ENCODE peak calls at places on chromosomes 6 and 20, in ten cellular contexts. One of them, this sample, is unnamed.

GRCh38 chr6:108661430-108661829 is 100.7 kb downstream of the FOXO3 start:
- DNase-seq in type B pancreatic cell: no peak
- DNase-seq in ascending aorta: no peak
- DNase-seq in cardiac muscle cell: no peak
- DNase-seq in brain microvascular endothelial cell: peak; percentile 47
- DNase-seq in CD8-positive, alpha-beta T cell: no peak
- DNase-seq in hepatocyte: peak; percentile 37
- DNase-seq in MM.1S: no peak
- DNase-seq in fibroblast of lung: peak; percentile 73
- DNase-seq in BE2C: peak; percentile 67
- DNase-seq in this sample: no peak

GRCh38 chr6:119052292-119052889 is 26.1 kb downstream of the FAM184A start:
- DNase-seq in type B pancreatic cell: no peak
- DNase-seq in ascending aorta: no peak
- DNase-seq in cardiac muscle cell: no peak
- DNase-seq in brain microvascular endothelial cell: no peak
- DNase-seq in CD8-positive, alpha-beta T cell: no peak
- DNase-seq in hepatocyte: no peak
- DNase-seq in MM.1S: no peak
- DNase-seq in fibroblast of lung: no peak
- DNase-seq in BE2C: no peak
- DNase-seq in this sample: no peak

GRCh38 chr20:34043025-34043424 is 49.3 kb downstream of the RALY start:
- DNase-seq in type B pancreatic cell: no peak
- DNase-seq in ascending aorta: no peak
- DNase-seq in cardiac muscle cell: no peak
- DNase-seq in brain microvascular endothelial cell: no peak
- DNase-seq in CD8-positive, alpha-beta T cell: no peak
- DNase-seq in hepatocyte: no peak
- DNase-seq in MM.1S: no peak
- DNase-seq in fibroblast of lung: no peak
- DNase-seq in BE2C: no peak
- DNase-seq in this sample: no peak

GRCh38 chr6:64217721-64218603 is 582.4 kb downstream of the PHF3 start:
- DNase-seq in type B pancreatic cell: no peak
- DNase-seq in ascending aorta: no peak
- DNase-seq in cardiac muscle cell: no peak
- DNase-seq in brain microvascular endothelial cell: peak; percentile 4
- DNase-seq in CD8-positive, alpha-beta T cell: no peak
- DNase-seq in hepatocyte: no peak
- DNase-seq in MM.1S: no peak
- DNase-seq in fibroblast of lung: peak; percentile 39
- DNase-seq in BE2C: no peak
- DNase-seq in this sample: no peak

GRCh38 chr6:97025088-97025487 is 100.6 kb downstream of the KLHL32 start:
- DNase-seq in type B pancreatic cell: no peak
- DNase-seq in ascending aorta: no peak
- DNase-seq in cardiac muscle cell: no peak
- DNase-seq in brain microvascular endothelial cell: no peak
- DNase-seq in CD8-positive, alpha-beta T cell: no peak
- DNase-seq in hepatocyte: no peak
- DNase-seq in MM.1S: no peak
- DNase-seq in fibroblast of lung: no peak
- DNase-seq in BE2C: no peak
- DNase-seq in this sample: no peak

GRCh38 chr6:37689356-37689755 is 8.3 kb downstream of the MDGA1 start:
- DNase-seq in type B pancreatic cell: no peak
- DNase-seq in ascending aorta: no peak
- DNase-seq in cardiac muscle cell: no peak
- DNase-seq in brain microvascular endothelial cell: no peak
- DNase-seq in CD8-positive, alpha-beta T cell: no peak
- DNase-seq in hepatocyte: no peak
- DNase-seq in MM.1S: no peak
- DNase-seq in fibroblast of lung: no peak
- DNase-seq in BE2C: no peak
- DNase-seq in this sample: no peak

GRCh38 chr6:7542878-7543394 is 1.5 kb downstream of the DSP start:
- DNase-seq in type B pancreatic cell: no peak
- DNase-seq in ascending aorta: no peak
- DNase-seq in cardiac muscle cell: peak; percentile 94
- DNase-seq in brain microvascular endothelial cell: peak; percentile 67
- DNase-seq in CD8-positive, alpha-beta T cell: no peak
- DNase-seq in hepatocyte: peak; percentile 94
- DNase-seq in MM.1S: no peak
- DNase-seq in fibroblast of lung: no peak
- DNase-seq in BE2C: no peak
- DNase-seq in this sample: peak; percentile 87

GRCh38 chr6:106476326-106477105 is 116.0 kb downstream of the CRYBG1 start:
- DNase-seq in type B pancreatic cell: no peak
- DNase-seq in ascending aorta: no peak
- DNase-seq in cardiac muscle cell: no peak
- DNase-seq in brain microvascular endothelial cell: peak; percentile 38
- DNase-seq in CD8-positive, alpha-beta T cell: no peak
- DNase-seq in hepatocyte: no peak
- DNase-seq in MM.1S: no peak
- DNase-seq in fibroblast of lung: peak; percentile 43
- DNase-seq in BE2C: no peak
- DNase-seq in this sample: no peak

GRCh38 chr6:88895911-88896310 is 67.5 kb downstream of the RNGTT start:
- DNase-seq in type B pancreatic cell: no peak
- DNase-seq in ascending aorta: no peak
- DNase-seq in cardiac muscle cell: no peak
- DNase-seq in brain microvascular endothelial cell: no peak
- DNase-seq in CD8-positive, alpha-beta T cell: no peak
- DNase-seq in hepatocyte: no peak
- DNase-seq in MM.1S: no peak
- DNase-seq in fibroblast of lung: no peak
- DNase-seq in BE2C: no peak
- DNase-seq in this sample: no peak

GRCh38 chr20:20393770-20394169 is 25.9 kb downstream of the INSM1 start:
- DNase-seq in type B pancreatic cell: no peak
- DNase-seq in ascending aorta: no peak
- DNase-seq in cardiac muscle cell: peak; percentile 14
- DNase-seq in brain microvascular endothelial cell: no peak
- DNase-seq in CD8-positive, alpha-beta T cell: no peak
- DNase-seq in hepatocyte: no peak
- DNase-seq in MM.1S: no peak
- DNase-seq in fibroblast of lung: peak; percentile 43
- DNase-seq in BE2C: no peak
- DNase-seq in this sample: no peak

GRCh38 chr6:157770946-157771345 is 52.1 kb upstream of the SNX9 start:
- DNase-seq in type B pancreatic cell: no peak
- DNase-seq in ascending aorta: no peak
- DNase-seq in cardiac muscle cell: no peak
- DNase-seq in brain microvascular endothelial cell: no peak
- DNase-seq in CD8-positive, alpha-beta T cell: no peak
- DNase-seq in hepatocyte: no peak
- DNase-seq in MM.1S: no peak
- DNase-seq in fibroblast of lung: peak; percentile 17
- DNase-seq in BE2C: no peak
- DNase-seq in this sample: no peak

GRCh38 chr20:37804584-37805566 is 98.1 kb upstream of the VSTM2L start:
- DNase-seq in type B pancreatic cell: no peak
- DNase-seq in ascending aorta: no peak
- DNase-seq in cardiac muscle cell: no peak
- DNase-seq in brain microvascular endothelial cell: no peak
- DNase-seq in CD8-positive, alpha-beta T cell: no peak
- DNase-seq in hepatocyte: no peak
- DNase-seq in MM.1S: no peak
- DNase-seq in fibroblast of lung: no peak
- DNase-seq in BE2C: no peak
- DNase-seq in this sample: no peak

GRCh38 chr6:3176562-3177355 is 19.4 kb upstream of the TUBB2A start:
- DNase-seq in type B pancreatic cell: no peak
- DNase-seq in ascending aorta: no peak
- DNase-seq in cardiac muscle cell: no peak
- DNase-seq in brain microvascular endothelial cell: peak; percentile 96
- DNase-seq in CD8-positive, alpha-beta T cell: no peak
- DNase-seq in hepatocyte: peak; percentile 77
- DNase-seq in MM.1S: no peak
- DNase-seq in fibroblast of lung: peak; percentile 93
- DNase-seq in BE2C: peak; percentile 62
- DNase-seq in this sample: no peak

GRCh38 chr6:84464471-84464870 is 237.0 kb upstream of the CEP162 start:
- DNase-seq in type B pancreatic cell: no peak
- DNase-seq in ascending aorta: no peak
- DNase-seq in cardiac muscle cell: no peak
- DNase-seq in brain microvascular endothelial cell: no peak
- DNase-seq in CD8-positive, alpha-beta T cell: no peak
- DNase-seq in hepatocyte: no peak
- DNase-seq in MM.1S: no peak
- DNase-seq in fibroblast of lung: no peak
- DNase-seq in BE2C: no peak
- DNase-seq in this sample: no peak

GRCh38 chr6:105804436-105804835 is 281.7 kb upstream of the PRDM1 start:
- DNase-seq in type B pancreatic cell: no peak
- DNase-seq in ascending aorta: no peak
- DNase-seq in cardiac muscle cell: no peak
- DNase-seq in brain microvascular endothelial cell: peak; percentile 22
- DNase-seq in CD8-positive, alpha-beta T cell: no peak
- DNase-seq in hepatocyte: no peak
- DNase-seq in MM.1S: no peak
- DNase-seq in fibroblast of lung: peak; percentile 49
- DNase-seq in BE2C: no peak
- DNase-seq in this sample: no peak

GRCh38 chr6:118725944-118726343 is 74.6 kb upstream of the CEP85L start:
- DNase-seq in type B pancreatic cell: no peak
- DNase-seq in ascending aorta: no peak
- DNase-seq in cardiac muscle cell: no peak
- DNase-seq in brain microvascular endothelial cell: no peak
- DNase-seq in CD8-positive, alpha-beta T cell: peak; percentile 60
- DNase-seq in hepatocyte: no peak
- DNase-seq in MM.1S: no peak
- DNase-seq in fibroblast of lung: no peak
- DNase-seq in BE2C: no peak
- DNase-seq in this sample: no peak

GRCh38 chr6:53465732-53466131 is 79.2 kb downstream of the GCLC start:
- DNase-seq in type B pancreatic cell: no peak
- DNase-seq in ascending aorta: no peak
- DNase-seq in cardiac muscle cell: no peak
- DNase-seq in brain microvascular endothelial cell: no peak
- DNase-seq in CD8-positive, alpha-beta T cell: no peak
- DNase-seq in hepatocyte: peak; percentile 62
- DNase-seq in MM.1S: no peak
- DNase-seq in fibroblast of lung: peak; percentile 80
- DNase-seq in BE2C: no peak
- DNase-seq in this sample: no peak

GRCh38 chr20:49775229-49775693 is 37.4 kb upstream of the SLC9A8 start:
- DNase-seq in type B pancreatic cell: no peak
- DNase-seq in ascending aorta: no peak
- DNase-seq in cardiac muscle cell: no peak
- DNase-seq in brain microvascular endothelial cell: peak; percentile 38
- DNase-seq in CD8-positive, alpha-beta T cell: no peak
- DNase-seq in hepatocyte: peak; percentile 70
- DNase-seq in MM.1S: no peak
- DNase-seq in fibroblast of lung: peak; percentile 87
- DNase-seq in BE2C: peak; percentile 23
- DNase-seq in this sample: no peak

GRCh38 chr20:11178946-11179654 is 505.3 kb upstream of the JAG1 start:
- DNase-seq in type B pancreatic cell: no peak
- DNase-seq in ascending aorta: no peak
- DNase-seq in cardiac muscle cell: no peak
- DNase-seq in brain microvascular endothelial cell: peak; percentile 72
- DNase-seq in CD8-positive, alpha-beta T cell: no peak
- DNase-seq in hepatocyte: no peak
- DNase-seq in MM.1S: no peak
- DNase-seq in fibroblast of lung: peak; percentile 26
- DNase-seq in BE2C: no peak
- DNase-seq in this sample: no peak
- TF ChIP-seq CTCF in type B pancreatic cell: no peak
- TF ChIP-seq CTCF in ascending aorta: no peak
- TF ChIP-seq CTCF in cardiac muscle cell: no peak
- TF ChIP-seq CTCF in brain microvascular endothelial cell: peak; percentile 37
- TF ChIP-seq CTCF in CD8-positive, alpha-beta T cell: no peak
- TF ChIP-seq CTCF in hepatocyte: no peak
- TF ChIP-seq CTCF in MM.1S: no peak
- TF ChIP-seq CTCF in fibroblast of lung: no peak
- TF ChIP-seq CTCF in BE2C: no peak
- TF ChIP-seq CTCF in this sample: no peak

GRCh38 chr20:17168026-17168612 is 58.7 kb upstream of the PCSK2 start:
- DNase-seq in type B pancreatic cell: no peak
- DNase-seq in ascending aorta: no peak
- DNase-seq in cardiac muscle cell: no peak
- DNase-seq in brain microvascular endothelial cell: no peak
- DNase-seq in CD8-positive, alpha-beta T cell: no peak
- DNase-seq in hepatocyte: no peak
- DNase-seq in MM.1S: no peak
- DNase-seq in fibroblast of lung: no peak
- DNase-seq in BE2C: no peak
- DNase-seq in this sample: no peak
- TF ChIP-seq CTCF in type B pancreatic cell: no peak
- TF ChIP-seq CTCF in ascending aorta: no peak
- TF ChIP-seq CTCF in cardiac muscle cell: no peak
- TF ChIP-seq CTCF in brain microvascular endothelial cell: no peak
- TF ChIP-seq CTCF in CD8-positive, alpha-beta T cell: no peak
- TF ChIP-seq CTCF in hepatocyte: no peak
- TF ChIP-seq CTCF in MM.1S: no peak
- TF ChIP-seq CTCF in fibroblast of lung: no peak
- TF ChIP-seq CTCF in BE2C: no peak
- TF ChIP-seq CTCF in this sample: no peak

DNA sequence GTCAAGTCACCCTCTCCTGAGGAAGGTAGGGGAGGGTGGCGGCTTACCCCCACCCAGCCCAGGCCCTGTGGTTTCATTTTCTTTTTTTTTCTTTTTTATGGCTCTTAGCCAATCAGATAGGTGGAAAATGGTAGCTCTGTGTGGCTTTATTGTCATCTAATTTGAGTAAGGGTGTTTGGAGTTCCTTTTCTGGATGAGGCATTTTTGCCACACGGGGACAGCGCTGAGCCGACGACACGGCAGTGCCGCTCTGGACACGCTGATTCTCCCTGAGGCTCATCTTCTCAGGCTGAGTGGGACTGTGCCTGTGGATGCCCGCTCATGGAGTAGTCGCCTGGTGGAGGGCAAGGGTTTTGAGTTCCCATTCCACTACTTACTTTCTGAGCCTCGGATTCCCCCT is 37.6 kb upstream of the ANGPT4 start:
- DNase-seq in type B pancreatic cell: no peak
- DNase-seq in ascending aorta: no peak
- DNase-seq in cardiac muscle cell: peak; percentile 45
- DNase-seq in brain microvascular endothelial cell: no peak
- DNase-seq in CD8-positive, alpha-beta T cell: no peak
- DNase-seq in hepatocyte: no peak
- DNase-seq in MM.1S: no peak
- DNase-seq in fibroblast of lung: no peak
- DNase-seq in BE2C: peak; percentile 20
- DNase-seq in this sample: no peak
- TF ChIP-seq CTCF in type B pancreatic cell: peak; percentile 56
- TF ChIP-seq CTCF in ascending aorta: no peak
- TF ChIP-seq CTCF in cardiac muscle cell: peak; percentile 48
- TF ChIP-seq CTCF in brain microvascular endothelial cell: peak; percentile 41
- TF ChIP-seq CTCF in CD8-positive, alpha-beta T cell: no peak
- TF ChIP-seq CTCF in hepatocyte: peak; percentile 8
- TF ChIP-seq CTCF in MM.1S: peak; percentile 30
- TF ChIP-seq CTCF in fibroblast of lung: peak; percentile 26
- TF ChIP-seq CTCF in BE2C: peak; percentile 40
- TF ChIP-seq CTCF in this sample: peak; percentile 14

DNA sequence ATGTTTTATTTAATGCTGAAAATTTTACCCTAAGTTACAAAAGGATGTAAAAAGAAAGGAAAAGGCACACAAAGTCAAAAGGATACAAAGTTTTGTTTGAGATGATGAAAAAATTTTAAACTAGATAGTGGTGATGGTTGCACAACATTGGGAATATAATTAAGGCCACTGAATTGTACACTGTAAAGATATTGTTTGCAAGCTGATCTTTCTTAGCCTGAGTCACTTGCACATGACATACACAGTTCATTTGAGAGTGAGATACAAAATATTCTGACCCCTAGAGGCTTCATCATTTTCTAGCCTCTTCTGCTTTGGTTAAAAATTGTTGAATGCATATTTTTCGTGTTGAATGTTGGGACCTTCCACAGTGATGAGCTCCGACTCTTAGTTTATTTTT is 462.6 kb downstream of the HDGFL1 start:
- DNase-seq in type B pancreatic cell: no peak
- DNase-seq in ascending aorta: no peak
- DNase-seq in cardiac muscle cell: no peak
- DNase-seq in brain microvascular endothelial cell: no peak
- DNase-seq in CD8-positive, alpha-beta T cell: no peak
- DNase-seq in hepatocyte: no peak
- DNase-seq in MM.1S: no peak
- DNase-seq in fibroblast of lung: peak; percentile 46
- DNase-seq in BE2C: no peak
- DNase-seq in this sample: no peak
- TF ChIP-seq CTCF in type B pancreatic cell: no peak
- TF ChIP-seq CTCF in ascending aorta: no peak
- TF ChIP-seq CTCF in cardiac muscle cell: no peak
- TF ChIP-seq CTCF in brain microvascular endothelial cell: no peak
- TF ChIP-seq CTCF in CD8-positive, alpha-beta T cell: no peak
- TF ChIP-seq CTCF in hepatocyte: no peak
- TF ChIP-seq CTCF in MM.1S: no peak
- TF ChIP-seq CTCF in fibroblast of lung: peak; percentile 14
- TF ChIP-seq CTCF in BE2C: no peak
- TF ChIP-seq CTCF in this sample: peak; percentile 16

This sample was measured in osteocyte.